ENCODE peak calls at places on chromosomes 1 and 21, in five cellular contexts. J is GM23338, X is fibroblast of pulmonary artery, C is HFF-Myc, W is DND-41. R is an unnamed sample.

GRCh38 chr1:63777286-63777685 is 3.5 kb downstream of the ROR1 start:
- DNase-seq in J (no peak), X (no peak), C (no peak), W (no peak), R (no peak)

GRCh38 chr1:32361308-32361673 is 994 bp downstream of the FAM229A start:
- DNase-seq in J (peak; percentile 71), X (no peak), C (no peak), W (no peak), R (no peak)

GRCh38 chr1:16279186-16279585 is 42.2 kb upstream of the CPLANE2 start:
- DNase-seq in J (no peak), X (no peak), C (no peak), W (no peak), R (no peak)

GRCh38 chr1:89462250-89462649 is 62.4 kb upstream of the LRRC8B start:
- DNase-seq in J (no peak), X (no peak), C (no peak), W (no peak), R (no peak)

GRCh38 chr1:156148236-156148635 is 5.1 kb upstream of the SEMA4A start:
- DNase-seq in J (no peak), X (no peak), C (no peak), W (no peak), R (no peak)

GRCh38 chr1:67880056-67880601 is 46.9 kb upstream of the GNG12 start:
- DNase-seq in J (no peak), X (peak; percentile 85), C (peak; percentile 26), W (no peak), R (peak; percentile 58)

GRCh38 chr1:2802421-2802961 is 998 bp upstream of the TTC34 start:
- DNase-seq in J (no peak), X (no peak), C (no peak), W (no peak), R (no peak)

GRCh38 chr1:107153033-107153432 is 12.2 kb downstream of the NTNG1 start:
- DNase-seq in J (peak; percentile 15), X (no peak), C (no peak), W (no peak), R (peak; percentile 83)

GRCh38 chr1:243471026-243471685 is 215.3 kb downstream of the SDCCAG8 start:
- DNase-seq in J (no peak), X (no peak), C (no peak), W (no peak), R (no peak)

GRCh38 chr1:189606795-189607476 is 870.7 kb downstream of the BRINP3 start:
- DNase-seq in J (no peak), X (peak; percentile 69), C (no peak), W (no peak), R (peak; percentile 54)

GRCh38 chr1:166870584-166870983 is 5.5 kb downstream of the TADA1 start:
- DNase-seq in J (no peak), X (no peak), C (no peak), W (no peak), R (no peak)

GRCh38 chr1:38029725-38030511 is 16.7 kb downstream of the POU3F1 start:
- DNase-seq in J (peak; percentile 53), X (peak; percentile 68), C (no peak), W (no peak), R (peak; percentile 80)

GRCh38 chr1:10555635-10556429 is 81.1 kb downstream of the PEX14 start:
- DNase-seq in J (peak; percentile 62), X (no peak), C (no peak), W (no peak), R (peak; percentile 66)

GRCh38 chr1:223775711-223776074 is 63.4 kb downstream of the CAPN2 start:
- DNase-seq in J (no peak), X (no peak), C (no peak), W (no peak), R (no peak)

GRCh38 chr1:57061369-57061768 is 95.6 kb upstream of the C8B start:
- DNase-seq in J (no peak), X (peak; percentile 5), C (peak; percentile 4), W (no peak), R (peak; percentile 39)

GRCh38 chr1:213443415-213443814 is 392.4 kb downstream of the RPS6KC1 start:
- DNase-seq in J (no peak), X (no peak), C (no peak), W (no peak), R (peak; percentile 91)

GRCh38 chr21:22657786-22658185 is 1659.6 kb downstream of the NCAM2 start:
- DNase-seq in J (no peak), X (no peak), C (no peak), W (no peak), R (no peak)
- H3K4me3 ChIP-seq in J (no peak overlapping the region), X (no peak overlapping the region), C (no peak overlapping the region), W (no peak overlapping the region), R (no peak overlapping the region)

GRCh38 chr1:205321959-205322283 is 376 bp upstream of the NUAK2 start:
- DNase-seq in J (no peak), X (no peak), C (no peak), W (no peak), R (no peak)
- H3K4me3 ChIP-seq in J (no peak overlapping the region), X (no peak overlapping the region), C (peak overlapping the region; percentile 89), W (no peak overlapping the region), R (peak overlapping the region; percentile 94)

GRCh38 chr1:204213668-204214662 is at the start of gene GOLT1A:
- DNase-seq in J (peak; percentile 95), X (peak; percentile 79), C (peak; percentile 60), W (no peak), R (peak; percentile 79)
- H3K4me3 ChIP-seq in J (peak within 1 kb of the TSS; percentile 59), X (no peak within 1 kb of the TSS), C (no peak within 1 kb of the TSS), W (no peak within 1 kb of the TSS), R (peak within 1 kb of the TSS; percentile 28)

GRCh38 chr1:225772323-225772768 is 5.3 kb upstream of the SRP9 start:
- DNase-seq in J (peak; percentile 96), X (peak; percentile 92), C (peak; percentile 83), W (peak; percentile 33), R (peak; percentile 94)
- H3K4me3 ChIP-seq in J (no peak overlapping the region), X (no peak overlapping the region), C (no peak overlapping the region), W (no peak overlapping the region), R (no peak overlapping the region)

DNA sequence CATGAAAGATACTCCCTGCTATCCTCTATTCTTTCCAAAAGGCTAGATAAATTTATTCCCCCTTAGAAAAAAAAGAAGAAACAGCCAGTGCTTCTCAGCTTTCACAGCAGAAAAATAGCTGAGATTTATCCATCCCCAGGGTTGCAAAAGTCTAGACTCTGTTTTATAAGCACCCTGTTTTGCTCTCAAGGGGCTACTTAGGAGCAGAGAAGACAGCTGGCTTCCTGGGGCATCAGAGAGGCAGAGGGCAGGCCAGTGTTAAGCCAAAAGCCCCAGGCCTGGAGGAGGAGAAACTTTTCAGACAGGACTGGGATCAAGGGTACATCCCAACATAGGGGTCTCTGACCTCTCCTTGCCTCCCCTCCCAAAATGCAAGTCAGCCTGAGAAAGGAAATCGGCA is 3.9 kb downstream of the LAMB3 start:
- DNase-seq in J (no peak), X (no peak), C (no peak), W (no peak), R (no peak)
- H3K4me3 ChIP-seq in J (no peak overlapping the region), X (no peak overlapping the region), C (no peak overlapping the region), W (no peak overlapping the region), R (peak overlapping the region; percentile 88)

GRCh38 chr1:114340906-114341698 is 169.9 kb downstream of the TRIM33 start:
- DNase-seq in J (no peak), X (no peak), C (no peak), W (peak; percentile 85), R (no peak)
- H3K4me3 ChIP-seq in J (no peak overlapping the region), X (no peak overlapping the region), C (no peak overlapping the region), W (no peak overlapping the region), R (no peak overlapping the region)

DNA sequence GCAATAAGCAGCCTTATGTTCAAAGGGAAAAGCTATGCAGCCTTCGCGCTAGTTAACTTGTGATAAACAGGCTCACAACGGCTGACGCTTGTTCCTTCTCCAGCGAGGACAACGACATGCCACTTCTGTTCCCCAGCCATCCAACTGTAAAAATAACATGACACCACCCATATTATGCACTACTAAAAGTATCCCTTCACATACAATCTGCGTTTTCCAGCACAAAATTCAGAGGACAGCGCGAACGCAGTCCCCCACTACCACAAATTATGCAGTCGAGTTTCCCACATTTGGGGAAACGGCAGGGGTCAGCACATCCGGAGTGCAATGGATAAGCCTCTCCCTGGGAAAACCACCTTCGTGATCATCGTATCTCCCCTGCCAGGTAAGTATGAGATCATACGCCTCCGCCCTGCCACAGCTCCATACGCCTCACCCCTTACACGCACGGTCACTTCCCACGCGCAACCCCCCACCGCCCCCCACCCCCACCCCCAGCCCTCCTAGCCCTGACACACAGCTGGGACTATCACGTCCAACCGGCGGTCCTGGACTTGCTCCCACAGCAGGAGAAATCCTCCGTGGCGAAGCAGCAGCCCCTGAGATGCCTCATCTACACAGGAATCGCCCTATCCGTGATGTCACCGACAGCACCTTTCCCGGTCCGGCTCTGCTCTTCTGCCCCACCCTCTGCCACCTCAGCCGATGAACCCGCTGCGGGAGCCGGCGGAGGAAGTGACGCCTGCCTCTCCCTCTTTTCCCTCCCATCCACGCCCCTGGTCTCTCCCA is 120.8 kb downstream of the PPIAL4G start:
- DNase-seq in J (peak; percentile 90), X (no peak), C (no peak), W (no peak), R (peak; percentile 97)
- H3K4me3 ChIP-seq in J (peak overlapping the region; percentile 58), X (peak overlapping the region; percentile 31), C (no peak overlapping the region), W (no peak overlapping the region), R (peak overlapping the region; percentile 9)